ENCODE peak calls at places on chromosomes 2 and 18, in seven cellular contexts. One of them, this sample, is unnamed.
A peak's percentile ranks its signal among the peaks of the same experiment; 100 is the strongest.

GRCh38 chr2:36170805-36171204 is 184.8 kb upstream of the CRIM1 start:
- DNase-seq in HepG2: no peak
- DNase-seq in GM23248: no peak
- DNase-seq in transverse colon: no peak
- DNase-seq in lung: no peak
- DNase-seq in gastrocnemius medialis: no peak
- DNase-seq in right lobe of liver: no peak
- DNase-seq in this sample: no peak

GRCh38 chr2:200380139-200380561 is 73.7 kb downstream of the SPATS2L start:
- DNase-seq in HepG2: no peak
- DNase-seq in GM23248: no peak
- DNase-seq in transverse colon: no peak
- DNase-seq in lung: no peak
- DNase-seq in gastrocnemius medialis: no peak
- DNase-seq in right lobe of liver: no peak
- DNase-seq in this sample: no peak

GRCh38 chr2:215811409-215812355 is 201.7 kb downstream of the MREG start:
- DNase-seq in HepG2: no peak
- DNase-seq in GM23248: no peak
- DNase-seq in transverse colon: no peak
- DNase-seq in lung: no peak
- DNase-seq in gastrocnemius medialis: no peak
- DNase-seq in right lobe of liver: no peak
- DNase-seq in this sample: no peak

GRCh38 chr2:190781604-190782198 is 98.9 kb upstream of the GLS start:
- DNase-seq in HepG2: peak; percentile 65
- DNase-seq in GM23248: peak; percentile 79
- DNase-seq in transverse colon: peak; percentile 63
- DNase-seq in lung: peak; percentile 50
- DNase-seq in gastrocnemius medialis: no peak
- DNase-seq in right lobe of liver: peak; percentile 56
- DNase-seq in this sample: no peak

GRCh38 chr2:195445639-195446038 is 211.4 kb upstream of the SLC39A10 start:
- DNase-seq in HepG2: no peak
- DNase-seq in GM23248: peak; percentile 13
- DNase-seq in transverse colon: no peak
- DNase-seq in lung: no peak
- DNase-seq in gastrocnemius medialis: no peak
- DNase-seq in right lobe of liver: no peak
- DNase-seq in this sample: no peak

GRCh38 chr18:37084912-37085311 is 256.0 kb downstream of the KIAA1328 start:
- DNase-seq in HepG2: no peak
- DNase-seq in GM23248: no peak
- DNase-seq in transverse colon: no peak
- DNase-seq in lung: no peak
- DNase-seq in gastrocnemius medialis: no peak
- DNase-seq in right lobe of liver: no peak
- DNase-seq in this sample: no peak

GRCh38 chr2:40412456-40412855 is 39.4 kb downstream of the SLC8A1 start:
- DNase-seq in HepG2: no peak
- DNase-seq in GM23248: peak; percentile 46
- DNase-seq in transverse colon: no peak
- DNase-seq in lung: no peak
- DNase-seq in gastrocnemius medialis: no peak
- DNase-seq in right lobe of liver: no peak
- DNase-seq in this sample: no peak

GRCh38 chr2:25042321-25043240 is 705 bp downstream of the EFR3B start:
- DNase-seq in HepG2: no peak
- DNase-seq in GM23248: peak; percentile 80
- DNase-seq in transverse colon: peak; percentile 30
- DNase-seq in lung: peak; percentile 31
- DNase-seq in gastrocnemius medialis: no peak
- DNase-seq in right lobe of liver: no peak
- DNase-seq in this sample: peak; percentile 71

GRCh38 chr2:96142217-96143113 is 2.8 kb downstream of the DUSP2 start:
- DNase-seq in HepG2: peak; percentile 22
- DNase-seq in GM23248: no peak
- DNase-seq in transverse colon: peak; percentile 33
- DNase-seq in lung: no peak
- DNase-seq in gastrocnemius medialis: no peak
- DNase-seq in right lobe of liver: no peak
- DNase-seq in this sample: no peak

GRCh38 chr2:30964334-30964733 is 157.1 kb upstream of the CAPN13 start:
- DNase-seq in HepG2: no peak
- DNase-seq in GM23248: no peak
- DNase-seq in transverse colon: no peak
- DNase-seq in lung: no peak
- DNase-seq in gastrocnemius medialis: no peak
- DNase-seq in right lobe of liver: no peak
- DNase-seq in this sample: no peak

GRCh38 chr18:39599251-39599650 is 2033.7 kb upstream of the CELF4 start:
- DNase-seq in HepG2: no peak
- DNase-seq in GM23248: no peak
- DNase-seq in transverse colon: no peak
- DNase-seq in lung: no peak
- DNase-seq in gastrocnemius medialis: no peak
- DNase-seq in right lobe of liver: no peak
- DNase-seq in this sample: no peak

GRCh38 chr18:63225434-63225833 is 94.1 kb downstream of the BCL2 start:
- DNase-seq in HepG2: no peak
- DNase-seq in GM23248: no peak
- DNase-seq in transverse colon: no peak
- DNase-seq in lung: no peak
- DNase-seq in gastrocnemius medialis: no peak
- DNase-seq in right lobe of liver: no peak
- DNase-seq in this sample: no peak

GRCh38 chr2:59693176-59693959 is 860.1 kb downstream of the BCL11A start:
- DNase-seq in HepG2: no peak
- DNase-seq in GM23248: no peak
- DNase-seq in transverse colon: no peak
- DNase-seq in lung: no peak
- DNase-seq in gastrocnemius medialis: no peak
- DNase-seq in right lobe of liver: no peak
- DNase-seq in this sample: no peak

GRCh38 chr2:217717541-217717940 is 285.3 kb downstream of the TNS1 start:
- DNase-seq in HepG2: no peak
- DNase-seq in GM23248: no peak
- DNase-seq in transverse colon: no peak
- DNase-seq in lung: no peak
- DNase-seq in gastrocnemius medialis: no peak
- DNase-seq in right lobe of liver: peak; percentile 33
- DNase-seq in this sample: no peak

GRCh38 chr18:47997338-47997780 is 66.9 kb upstream of the SMAD2 start:
- DNase-seq in HepG2: no peak
- DNase-seq in GM23248: no peak
- DNase-seq in transverse colon: no peak
- DNase-seq in lung: no peak
- DNase-seq in gastrocnemius medialis: no peak
- DNase-seq in right lobe of liver: no peak
- DNase-seq in this sample: no peak

GRCh38 chr2:215870088-215870490 is 143.3 kb downstream of the MREG start:
- DNase-seq in HepG2: no peak
- DNase-seq in GM23248: peak; percentile 86
- DNase-seq in transverse colon: no peak
- DNase-seq in lung: peak; percentile 34
- DNase-seq in gastrocnemius medialis: no peak
- DNase-seq in right lobe of liver: no peak
- DNase-seq in this sample: no peak

GRCh38 chr2:99845291-99845690 is 297.1 kb downstream of the AFF3 start:
- DNase-seq in HepG2: no peak
- DNase-seq in GM23248: no peak
- DNase-seq in transverse colon: no peak
- DNase-seq in lung: no peak
- DNase-seq in gastrocnemius medialis: no peak
- DNase-seq in right lobe of liver: no peak
- DNase-seq in this sample: no peak

GRCh38 chr2:111071480-111072143 is 49.1 kb upstream of the BCL2L11 start:
- DNase-seq in HepG2: no peak
- DNase-seq in GM23248: peak; percentile 59
- DNase-seq in transverse colon: no peak
- DNase-seq in lung: no peak
- DNase-seq in gastrocnemius medialis: no peak
- DNase-seq in right lobe of liver: no peak
- DNase-seq in this sample: no peak

GRCh38 chr2:180520206-180520605 is 460.2 kb upstream of the UBE2E3 start:
- DNase-seq in HepG2: no peak
- DNase-seq in GM23248: peak; percentile 28
- DNase-seq in transverse colon: peak; percentile 8
- DNase-seq in lung: no peak
- DNase-seq in gastrocnemius medialis: no peak
- DNase-seq in right lobe of liver: no peak
- DNase-seq in this sample: no peak

GRCh38 chr2:237907144-237907543 is 47.7 kb downstream of the RAMP1 start:
- DNase-seq in HepG2: no peak
- DNase-seq in GM23248: no peak
- DNase-seq in transverse colon: no peak
- DNase-seq in lung: no peak
- DNase-seq in gastrocnemius medialis: no peak
- DNase-seq in right lobe of liver: no peak
- DNase-seq in this sample: no peak
- H3K27ac ChIP-seq in HepG2: no peak overlapping the region
- H3K27ac ChIP-seq in GM23248: no peak overlapping the region
- H3K27ac ChIP-seq in transverse colon: no peak overlapping the region
- H3K27ac ChIP-seq in lung: no peak overlapping the region
- H3K27ac ChIP-seq in gastrocnemius medialis: no peak overlapping the region
- H3K27ac ChIP-seq in right lobe of liver: no peak overlapping the region
- H3K27ac ChIP-seq in this sample: no peak overlapping the region

GRCh38 chr2:27653397-27653796 is 10.0 kb downstream of the SUPT7L start:
- DNase-seq in HepG2: no peak
- DNase-seq in GM23248: peak; percentile 18
- DNase-seq in transverse colon: no peak
- DNase-seq in lung: no peak
- DNase-seq in gastrocnemius medialis: no peak
- DNase-seq in right lobe of liver: no peak
- DNase-seq in this sample: no peak
- H3K36me3 ChIP-seq in HepG2: peaks cover 35% of the 10 kb centered on the region
- H3K36me3 ChIP-seq in GM23248: peaks cover 79% of the 10 kb centered on the region
- H3K36me3 ChIP-seq in transverse colon: no peaks in the 10 kb centered on the region
- H3K36me3 ChIP-seq in lung: peaks cover 41% of the 10 kb centered on the region
- H3K36me3 ChIP-seq in gastrocnemius medialis: peaks cover 89% of the 10 kb centered on the region
- H3K36me3 ChIP-seq in right lobe of liver: no peaks in the 10 kb centered on the region
- H3K36me3 ChIP-seq in this sample: peaks cover 95% of the 10 kb centered on the region

DNA sequence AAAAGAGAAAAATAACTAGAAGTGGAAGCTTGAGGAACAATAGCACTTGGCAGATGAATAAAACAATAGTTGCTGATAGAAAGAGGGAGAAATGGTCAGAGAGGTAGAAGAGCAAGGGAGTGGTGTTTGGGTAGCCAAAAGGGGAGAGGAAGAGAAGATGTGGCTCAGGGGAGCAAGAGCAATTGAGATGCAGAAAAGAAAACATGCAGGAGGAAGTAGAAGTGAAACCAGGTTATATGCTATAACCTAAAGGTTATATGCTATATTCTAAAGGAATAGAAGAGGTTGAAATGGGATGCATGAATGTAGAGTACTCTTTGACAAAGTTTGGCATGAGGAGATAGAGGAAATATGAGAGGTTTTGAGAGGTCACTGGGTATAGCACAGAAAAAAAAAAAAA is 759.5 kb downstream of the SATB2 start:
- DNase-seq in HepG2: no peak
- DNase-seq in GM23248: no peak
- DNase-seq in transverse colon: no peak
- DNase-seq in lung: no peak
- DNase-seq in gastrocnemius medialis: no peak
- DNase-seq in right lobe of liver: no peak
- DNase-seq in this sample: no peak
- H3K27ac ChIP-seq in HepG2: no peak overlapping the region
- H3K27ac ChIP-seq in GM23248: no peak overlapping the region
- H3K27ac ChIP-seq in transverse colon: peak overlapping the region; percentile 72
- H3K27ac ChIP-seq in lung: no peak overlapping the region
- H3K27ac ChIP-seq in gastrocnemius medialis: no peak overlapping the region
- H3K27ac ChIP-seq in right lobe of liver: no peak overlapping the region
- H3K27ac ChIP-seq in this sample: no peak overlapping the region

DNA sequence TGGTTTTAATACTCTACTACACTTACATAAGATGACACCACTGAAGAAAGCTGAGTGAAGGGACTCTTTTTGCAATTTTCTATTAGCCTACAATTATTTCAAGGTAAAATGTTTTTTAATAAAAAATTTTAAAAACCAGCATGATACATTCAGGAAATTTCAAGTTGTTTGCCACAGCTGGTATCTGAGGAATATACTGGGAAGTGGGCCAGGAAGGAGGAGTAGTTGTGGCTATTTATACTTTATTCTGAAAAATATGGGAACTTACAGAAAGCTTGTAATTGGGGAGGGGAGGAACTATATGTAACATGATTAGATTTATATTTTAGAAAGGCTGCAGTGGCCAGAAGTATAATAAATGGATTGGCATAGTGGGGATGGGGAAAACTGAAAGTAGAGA is 40.8 kb downstream of the WDR35 start:
- DNase-seq in HepG2: no peak
- DNase-seq in GM23248: peak; percentile 73
- DNase-seq in transverse colon: no peak
- DNase-seq in lung: no peak
- DNase-seq in gastrocnemius medialis: no peak
- DNase-seq in right lobe of liver: no peak
- DNase-seq in this sample: no peak
- H3K36me3 ChIP-seq in HepG2: peaks cover 7% of the 10 kb centered on the region
- H3K36me3 ChIP-seq in GM23248: peaks cover 3% of the 10 kb centered on the region
- H3K36me3 ChIP-seq in transverse colon: no peaks in the 10 kb centered on the region
- H3K36me3 ChIP-seq in lung: peaks cover 1% of the 10 kb centered on the region
- H3K36me3 ChIP-seq in gastrocnemius medialis: no peaks in the 10 kb centered on the region
- H3K36me3 ChIP-seq in right lobe of liver: no peaks in the 10 kb centered on the region
- H3K36me3 ChIP-seq in this sample: peaks cover 9% of the 10 kb centered on the region

DNA sequence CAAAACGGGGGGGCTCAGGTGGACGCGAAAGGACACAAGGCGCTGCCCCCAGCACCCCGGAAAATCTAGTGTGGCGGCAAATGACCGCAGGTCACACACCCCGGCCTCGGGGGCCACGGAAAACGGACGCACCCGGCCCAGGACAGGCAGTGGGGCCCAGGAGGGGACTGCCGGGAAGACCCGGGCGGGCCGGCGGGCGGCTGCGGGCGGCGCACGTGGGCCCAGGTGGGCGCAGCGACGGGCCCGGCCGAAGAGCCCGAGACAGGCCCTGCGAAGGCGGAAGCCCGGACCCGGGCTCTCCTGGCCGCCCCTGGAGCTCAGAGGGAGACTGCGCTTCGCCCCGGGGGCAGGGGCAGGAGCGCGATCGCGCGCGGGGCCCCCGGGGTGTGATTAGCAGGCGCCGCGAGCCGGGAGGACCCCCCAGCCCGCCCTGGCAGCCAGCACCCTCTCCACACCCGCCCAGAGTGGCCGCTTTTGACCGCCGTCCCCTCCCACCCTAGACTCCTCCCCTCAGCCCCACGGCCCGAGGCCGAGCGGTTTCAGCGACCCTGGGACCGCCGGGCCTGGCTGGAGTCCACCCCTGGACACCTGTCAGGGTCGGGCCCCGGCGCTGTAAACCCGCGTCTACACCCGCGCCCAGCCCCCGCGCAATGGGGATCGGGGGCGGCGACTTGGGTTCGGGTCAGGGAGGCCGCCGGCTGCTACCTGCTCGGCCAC is 773 bp downstream of the MBP start:
- DNase-seq in HepG2: no peak
- DNase-seq in GM23248: peak; percentile 37
- DNase-seq in transverse colon: peak; percentile 80
- DNase-seq in lung: peak; percentile 72
- DNase-seq in gastrocnemius medialis: peak; percentile 66
- DNase-seq in right lobe of liver: peak; percentile 87
- DNase-seq in this sample: peak; percentile 87
- H3K27ac ChIP-seq in HepG2: no peak overlapping the region
- H3K27ac ChIP-seq in GM23248: no peak overlapping the region
- H3K27ac ChIP-seq in transverse colon: peak overlapping the region; percentile 98
- H3K27ac ChIP-seq in lung: peak overlapping the region; percentile 97
- H3K27ac ChIP-seq in gastrocnemius medialis: peak overlapping the region; percentile 98
- H3K27ac ChIP-seq in right lobe of liver: peak overlapping the region; percentile 99
- H3K27ac ChIP-seq in this sample: peak overlapping the region; percentile 97